ENCODE peak calls at places on chromosomes 6 and 20, in seven cellular contexts. O is stimulated activated CD4-positive, alpha-beta T cell treated with anti-CD3 and anti-CD28 coated beads, TNF-alpha, amount 100 ng/mL, for 24 hours; U is DMS 273 treated with DMSO at 0.1 percent for 48 hours; G is stimulated activated CD8-positive, alpha-beta memory T cell treated with anti-CD3 and anti-CD28 coated beads, Interleukin-4, amount 100 ng/mL, for 1 hour; W is AG09319; Z is anterior cingulate cortex; D is BJ. S is an unnamed sample.

GRCh38 chr6:129598244-129599187 is 111.5 kb downstream of the ARHGAP18 start:
- DNase-seq in Z (no peak), W (peak; percentile 57), O (no peak), U (peak; percentile 17), G (no peak), D (no peak), S (peak; percentile 35)

GRCh38 chr6:109336221-109336955 is 45.9 kb downstream of the CD164 start:
- DNase-seq in W (no peak), G (no peak), Z (no peak), U (no peak), O (no peak), D (no peak), S (no peak)

GRCh38 chr6:34234667-34235604 is 1.7 kb upstream of the HMGA1 start:
- DNase-seq in D (no peak), W (no peak), O (no peak), U (no peak), G (no peak), Z (no peak), S (no peak)

GRCh38 chr6:159806021-159806458 is 6.0 kb downstream of the PNLDC1 start:
- DNase-seq in W (no peak), G (no peak), Z (no peak), D (no peak), U (no peak), O (no peak), S (no peak)

GRCh38 chr20:58550661-58551060 is 35.5 kb upstream of the APCDD1L start:
- DNase-seq in D (peak; percentile 71), G (no peak), Z (no peak), U (no peak), W (peak; percentile 46), O (no peak), S (no peak)

GRCh38 chr20:25327521-25328235 is 63.0 kb downstream of the ABHD12 start:
- DNase-seq in O (no peak), D (no peak), Z (no peak), U (no peak), G (no peak), W (no peak), S (no peak)

GRCh38 chr6:3768502-3768901 is 17.0 kb upstream of the PXDC1 start:
- DNase-seq in Z (no peak), O (no peak), W (no peak), D (no peak), G (no peak), U (no peak), S (no peak)

GRCh38 chr20:47360207-47360488 is 3.6 kb upstream of the ZMYND8 start:
- DNase-seq in G (no peak), D (no peak), U (no peak), O (no peak), W (no peak), Z (no peak), S (peak; percentile 69)

GRCh38 chr6:94089915-94090314 is 670.6 kb upstream of the EPHA7 start:
- DNase-seq in W (no peak), D (no peak), Z (no peak), O (no peak), G (no peak), U (no peak), S (no peak)

GRCh38 chr6:72864799-72865198 is 242.9 kb downstream of the KCNQ5 start:
- DNase-seq in Z (no peak), D (no peak), U (no peak), O (no peak), W (no peak), G (no peak), S (no peak)

GRCh38 chr20:21391495-21392298 is 5.6 kb downstream of the NKX2-4 start:
- DNase-seq in W (no peak), U (no peak), Z (no peak), D (no peak), G (no peak), O (no peak), S (no peak)

GRCh38 chr20:33419140-33419974 is 18.0 kb upstream of the CDK5RAP1 start:
- DNase-seq in O (no peak), W (no peak), U (peak; percentile 26), G (no peak), Z (peak; percentile 8), D (no peak), S (no peak)

GRCh38 chr6:43636312-43636667 is 650 bp downstream of the MAD2L1BP start:
- DNase-seq in O (no peak), Z (peak; percentile 26), G (no peak), U (no peak), W (no peak), D (no peak), S (no peak)

GRCh38 chr20:23178806-23179205 is 92.7 kb upstream of the CD93 start:
- DNase-seq in O (no peak), U (no peak), D (no peak), W (no peak), Z (no peak), G (no peak), S (no peak)

GRCh38 chr6:31641370-31641769 is 11.1 kb downstream of the BAG6 start:
- DNase-seq in G (no peak), W (no peak), O (no peak), D (no peak), Z (no peak), U (no peak), S (no peak)

GRCh38 chr6:31586013-31586412 is at the start of gene LST1:
- DNase-seq in U (no peak), G (no peak), D (no peak), W (no peak), O (no peak), Z (no peak), S (no peak)

GRCh38 chr6:151044465-151045441 is 179.3 kb downstream of the MTHFD1L start:
- DNase-seq in O (no peak), W (peak; percentile 70), Z (no peak), D (peak; percentile 58), U (no peak), G (no peak), S (no peak)

GRCh38 chr6:132380358-132380757 is 20.9 kb downstream of the MOXD1 start:
- DNase-seq in D (no peak), O (no peak), G (no peak), W (no peak), U (no peak), Z (no peak), S (no peak)

GRCh38 chr6:34536251-34536958 is 19.7 kb downstream of the SPDEF start:
- DNase-seq in W (no peak), U (peak; percentile 67), Z (peak; percentile 29), O (no peak), D (no peak), G (no peak), S (peak; percentile 84)

GRCh38 chr6:11110921-11111768 is at the start of gene ERVFRD-1:
- DNase-seq in D (no peak), G (no peak), Z (no peak), U (no peak), O (no peak), W (no peak), S (no peak)

GRCh38 chr20:8693709-8694108 is 375.2 kb upstream of the PLCB4 start:
- DNase-seq in W (peak; percentile 7), Z (no peak), O (no peak), D (peak; percentile 69), G (no peak), U (no peak), S (no peak)

GRCh38 chr20:41879151-41879550 is 261.0 kb upstream of the CHD6 start:
- DNase-seq in Z (no peak), W (no peak), O (no peak), U (no peak), D (no peak), G (no peak), S (no peak)

GRCh38 chr6:42960243-42961019 is at the start of gene GNMT:
- DNase-seq in U (peak; percentile 25), W (no peak), D (no peak), O (no peak), G (no peak), Z (no peak), S (no peak)